ENCODE peak calls at places on chromosomes 2 and 18, in seven cellular contexts. One of them, this sample, is unnamed.

GRCh38 chr18:8167036-8167435 is 442.2 kb upstream of the RAB12 start:
- DNase-seq in upper lobe of right lung: no peak
- DNase-seq in H9: no peak
- DNase-seq in left ventricle myocardium inferior: no peak
- DNase-seq in breast epithelium: no peak
- DNase-seq in A549: no peak
- DNase-seq in mammary epithelial cell: no peak
- DNase-seq in this sample: no peak

GRCh38 chr2:156704132-156704531 is 268.0 kb downstream of the GPD2 start:
- DNase-seq in A549: no peak
- DNase-seq in upper lobe of right lung: no peak
- DNase-seq in breast epithelium: no peak
- DNase-seq in H9: no peak
- DNase-seq in left ventricle myocardium inferior: no peak
- DNase-seq in mammary epithelial cell: no peak
- DNase-seq in this sample: no peak

GRCh38 chr2:42138163-42139016 is 30.8 kb upstream of the EML4 start:
- DNase-seq in H9: no peak
- DNase-seq in A549: peak; percentile 71
- DNase-seq in upper lobe of right lung: no peak
- DNase-seq in mammary epithelial cell: peak; percentile 81
- DNase-seq in left ventricle myocardium inferior: no peak
- DNase-seq in breast epithelium: peak; percentile 77
- DNase-seq in this sample: no peak

GRCh38 chr2:45300026-45300750 is 290.9 kb upstream of the SIX2 start:
- DNase-seq in upper lobe of right lung: no peak
- DNase-seq in breast epithelium: no peak
- DNase-seq in mammary epithelial cell: no peak
- DNase-seq in left ventricle myocardium inferior: no peak
- DNase-seq in H9: no peak
- DNase-seq in A549: no peak
- DNase-seq in this sample: no peak

GRCh38 chr2:3643371-3644245 is 14.4 kb upstream of the ALLC start:
- DNase-seq in mammary epithelial cell: no peak
- DNase-seq in A549: no peak
- DNase-seq in H9: peak; percentile 22
- DNase-seq in breast epithelium: no peak
- DNase-seq in left ventricle myocardium inferior: no peak
- DNase-seq in upper lobe of right lung: peak; percentile 57
- DNase-seq in this sample: peak; percentile 59

GRCh38 chr2:86223682-86224560 is 24.7 kb downstream of the MRPL35 start:
- DNase-seq in left ventricle myocardium inferior: no peak
- DNase-seq in breast epithelium: no peak
- DNase-seq in A549: no peak
- DNase-seq in H9: no peak
- DNase-seq in upper lobe of right lung: no peak
- DNase-seq in mammary epithelial cell: peak; percentile 13
- DNase-seq in this sample: no peak

GRCh38 chr2:191012845-191013616 is 940 bp downstream of the STAT1 start:
- DNase-seq in upper lobe of right lung: no peak
- DNase-seq in H9: no peak
- DNase-seq in left ventricle myocardium inferior: no peak
- DNase-seq in mammary epithelial cell: no peak
- DNase-seq in breast epithelium: no peak
- DNase-seq in A549: no peak
- DNase-seq in this sample: no peak

GRCh38 chr2:27320958-27321543 is 1.8 kb downstream of the MPV17 start:
- DNase-seq in breast epithelium: peak; percentile 94
- DNase-seq in H9: peak; percentile 84
- DNase-seq in mammary epithelial cell: peak; percentile 98
- DNase-seq in left ventricle myocardium inferior: peak; percentile 71
- DNase-seq in upper lobe of right lung: peak; percentile 76
- DNase-seq in A549: peak; percentile 98
- DNase-seq in this sample: peak; percentile 85

GRCh38 chr18:56374005-56374655 is 264.3 kb downstream of the TXNL1 start:
- DNase-seq in breast epithelium: no peak
- DNase-seq in mammary epithelial cell: peak; percentile 8
- DNase-seq in H9: no peak
- DNase-seq in upper lobe of right lung: no peak
- DNase-seq in left ventricle myocardium inferior: no peak
- DNase-seq in A549: peak; percentile 47
- DNase-seq in this sample: no peak

GRCh38 chr18:12726774-12727550 is 24.1 kb downstream of the PSMG2 start:
- DNase-seq in upper lobe of right lung: no peak
- DNase-seq in left ventricle myocardium inferior: no peak
- DNase-seq in A549: peak; percentile 73
- DNase-seq in breast epithelium: no peak
- DNase-seq in mammary epithelial cell: peak; percentile 54
- DNase-seq in H9: peak; percentile 77
- DNase-seq in this sample: no peak

GRCh38 chr2:152762202-152762601 is 43.8 kb downstream of the ARL6IP6 start:
- DNase-seq in A549: no peak
- DNase-seq in H9: no peak
- DNase-seq in left ventricle myocardium inferior: no peak
- DNase-seq in breast epithelium: no peak
- DNase-seq in upper lobe of right lung: no peak
- DNase-seq in mammary epithelial cell: no peak
- DNase-seq in this sample: no peak

GRCh38 chr18:31680836-31681568 is 3.4 kb downstream of the B4GALT6 start:
- DNase-seq in mammary epithelial cell: peak; percentile 13
- DNase-seq in upper lobe of right lung: no peak
- DNase-seq in H9: no peak
- DNase-seq in left ventricle myocardium inferior: no peak
- DNase-seq in breast epithelium: no peak
- DNase-seq in A549: peak; percentile 19
- DNase-seq in this sample: no peak

GRCh38 chr2:100924520-100925451 is 77.3 kb upstream of the RPL31 start:
- DNase-seq in upper lobe of right lung: no peak
- DNase-seq in A549: no peak
- DNase-seq in breast epithelium: no peak
- DNase-seq in mammary epithelial cell: no peak
- DNase-seq in H9: peak; percentile 8
- DNase-seq in left ventricle myocardium inferior: no peak
- DNase-seq in this sample: peak; percentile 67

GRCh38 chr2:60806988-60807681 is 51.1 kb downstream of the PAPOLG start:
- DNase-seq in breast epithelium: no peak
- DNase-seq in mammary epithelial cell: peak; percentile 16
- DNase-seq in A549: no peak
- DNase-seq in H9: no peak
- DNase-seq in upper lobe of right lung: no peak
- DNase-seq in left ventricle myocardium inferior: no peak
- DNase-seq in this sample: no peak

GRCh38 chr18:27952741-27953140 is 224.2 kb downstream of the CDH2 start:
- DNase-seq in A549: no peak
- DNase-seq in left ventricle myocardium inferior: no peak
- DNase-seq in breast epithelium: no peak
- DNase-seq in mammary epithelial cell: no peak
- DNase-seq in H9: no peak
- DNase-seq in upper lobe of right lung: no peak
- DNase-seq in this sample: no peak

GRCh38 chr2:70322518-70322917 is 20.7 kb upstream of the FAM136A start:
- DNase-seq in left ventricle myocardium inferior: no peak
- DNase-seq in A549: no peak
- DNase-seq in upper lobe of right lung: no peak
- DNase-seq in H9: no peak
- DNase-seq in mammary epithelial cell: no peak
- DNase-seq in breast epithelium: no peak
- DNase-seq in this sample: no peak

GRCh38 chr2:64202206-64202864 is 58.1 kb upstream of the PELI1 start:
- DNase-seq in mammary epithelial cell: peak; percentile 52
- DNase-seq in A549: peak; percentile 68
- DNase-seq in left ventricle myocardium inferior: no peak
- DNase-seq in breast epithelium: no peak
- DNase-seq in H9: no peak
- DNase-seq in upper lobe of right lung: no peak
- DNase-seq in this sample: no peak

GRCh38 chr2:98505991-98506664 is 61.5 kb downstream of the INPP4A start:
- DNase-seq in A549: no peak
- DNase-seq in breast epithelium: no peak
- DNase-seq in H9: no peak
- DNase-seq in upper lobe of right lung: no peak
- DNase-seq in left ventricle myocardium inferior: no peak
- DNase-seq in mammary epithelial cell: peak; percentile 31
- DNase-seq in this sample: no peak

GRCh38 chr18:49726564-49726963 is 86.8 kb downstream of the ACAA2 start:
- DNase-seq in upper lobe of right lung: no peak
- DNase-seq in left ventricle myocardium inferior: no peak
- DNase-seq in breast epithelium: no peak
- DNase-seq in H9: no peak
- DNase-seq in mammary epithelial cell: no peak
- DNase-seq in A549: no peak
- DNase-seq in this sample: no peak

GRCh38 chr2:189318761-189319160 is 122.5 kb upstream of the WDR75 start:
- DNase-seq in mammary epithelial cell: no peak
- DNase-seq in breast epithelium: no peak
- DNase-seq in H9: no peak
- DNase-seq in upper lobe of right lung: no peak
- DNase-seq in A549: no peak
- DNase-seq in left ventricle myocardium inferior: no peak
- DNase-seq in this sample: no peak

GRCh38 chr2:96875498-96876035 is 5.7 kb upstream of the SEMA4C start:
- DNase-seq in upper lobe of right lung: no peak
- DNase-seq in breast epithelium: no peak
- DNase-seq in A549: no peak
- DNase-seq in left ventricle myocardium inferior: no peak
- DNase-seq in mammary epithelial cell: no peak
- DNase-seq in H9: no peak
- DNase-seq in this sample: no peak
- H3K4me1 ChIP-seq in upper lobe of right lung: peaks cover 26% of the 10 kb centered on the region
- H3K4me1 ChIP-seq in breast epithelium: peaks cover 5% of the 10 kb centered on the region
- H3K4me1 ChIP-seq in A549: peaks cover 3% of the 10 kb centered on the region
- H3K4me1 ChIP-seq in left ventricle myocardium inferior: peaks cover 51% of the 10 kb centered on the region
- H3K4me1 ChIP-seq in mammary epithelial cell: peaks cover 3% of the 10 kb centered on the region
- H3K4me1 ChIP-seq in H9: no peaks in the 10 kb centered on the region
- H3K4me1 ChIP-seq in this sample: no peaks in the 10 kb centered on the region

GRCh38 chr2:72159611-72160010 is 11.9 kb upstream of the CYP26B1 start:
- DNase-seq in breast epithelium: no peak
- DNase-seq in A549: no peak
- DNase-seq in upper lobe of right lung: no peak
- DNase-seq in H9: no peak
- DNase-seq in mammary epithelial cell: no peak
- DNase-seq in left ventricle myocardium inferior: no peak
- DNase-seq in this sample: no peak

GRCh38 chr2:72162574-72162973 is 14.9 kb upstream of the CYP26B1 start:
- DNase-seq in mammary epithelial cell: no peak
- DNase-seq in breast epithelium: no peak
- DNase-seq in upper lobe of right lung: no peak
- DNase-seq in H9: no peak
- DNase-seq in A549: no peak
- DNase-seq in left ventricle myocardium inferior: no peak
- DNase-seq in this sample: no peak

GRCh38 chr2:72156872-72157271 is 9.2 kb upstream of the CYP26B1 start:
- DNase-seq in breast epithelium: no peak
- DNase-seq in left ventricle myocardium inferior: no peak
- DNase-seq in upper lobe of right lung: no peak
- DNase-seq in A549: no peak
- DNase-seq in mammary epithelial cell: no peak
- DNase-seq in H9: no peak
- DNase-seq in this sample: no peak

GRCh38 chr2:72157871-72158771 is 10.5 kb upstream of the CYP26B1 start:
- DNase-seq in breast epithelium: peak; percentile 7
- DNase-seq in left ventricle myocardium inferior: no peak
- DNase-seq in upper lobe of right lung: no peak
- DNase-seq in H9: no peak
- DNase-seq in mammary epithelial cell: no peak
- DNase-seq in A549: no peak
- DNase-seq in this sample: no peak

DNA sequence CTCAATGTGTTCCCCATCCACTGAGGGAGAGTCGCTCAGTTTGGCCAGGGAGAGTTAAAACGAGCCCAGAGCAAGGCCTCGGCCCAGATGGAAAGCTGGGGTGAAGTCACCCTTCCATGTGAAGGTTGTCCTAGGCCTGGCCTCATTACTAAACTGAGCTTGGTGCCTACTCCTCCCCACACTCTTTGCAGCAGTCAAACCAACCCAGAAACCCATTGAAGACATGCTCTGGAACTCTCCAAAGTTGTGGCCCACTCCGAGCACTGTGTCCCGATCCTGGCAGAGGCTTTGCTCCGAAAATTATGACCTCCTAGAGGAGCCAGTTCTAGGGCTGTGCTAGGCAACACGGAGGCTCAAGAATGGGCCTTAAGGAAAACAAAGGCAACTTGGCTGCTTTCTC is 11.5 kb upstream of the CYP26B1 start:
- DNase-seq in left ventricle myocardium inferior: no peak
- DNase-seq in breast epithelium: no peak
- DNase-seq in upper lobe of right lung: no peak
- DNase-seq in H9: no peak
- DNase-seq in mammary epithelial cell: no peak
- DNase-seq in A549: no peak
- DNase-seq in this sample: no peak
- H3K4me1 ChIP-seq in left ventricle myocardium inferior: no peaks in the 10 kb centered on the region
- H3K4me1 ChIP-seq in breast epithelium: no peaks in the 10 kb centered on the region
- H3K4me1 ChIP-seq in upper lobe of right lung: no peaks in the 10 kb centered on the region
- H3K4me1 ChIP-seq in H9: no peaks in the 10 kb centered on the region
- H3K4me1 ChIP-seq in mammary epithelial cell: no peaks in the 10 kb centered on the region
- H3K4me1 ChIP-seq in A549: peaks cover 11% of the 10 kb centered on the region
- H3K4me1 ChIP-seq in this sample: no peaks in the 10 kb centered on the region

DNA sequence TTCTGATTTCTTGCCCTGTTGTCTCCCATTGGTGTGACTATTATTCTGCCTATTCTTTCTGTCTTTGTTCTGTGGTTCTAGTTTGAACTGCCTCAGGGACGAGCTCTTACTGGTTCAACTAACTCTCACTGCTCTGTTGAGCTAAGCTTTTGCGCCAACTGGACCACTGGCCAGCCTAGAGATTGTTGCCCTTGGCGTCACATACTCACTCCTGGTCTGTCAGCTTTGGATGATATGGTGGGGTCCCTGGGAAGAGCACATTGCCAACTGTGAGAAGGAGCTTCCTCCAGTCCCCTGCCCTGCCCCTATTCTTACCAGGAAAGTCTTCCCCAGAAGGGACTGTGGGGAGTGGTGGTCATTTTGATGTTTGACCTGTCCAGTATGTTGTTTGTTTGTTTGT is 6.0 kb downstream of the MTHFD2 start:
- DNase-seq in breast epithelium: no peak
- DNase-seq in upper lobe of right lung: no peak
- DNase-seq in mammary epithelial cell: no peak
- DNase-seq in A549: no peak
- DNase-seq in H9: no peak
- DNase-seq in left ventricle myocardium inferior: no peak
- DNase-seq in this sample: no peak
- H3K4me1 ChIP-seq in breast epithelium: peaks cover 10% of the 10 kb centered on the region
- H3K4me1 ChIP-seq in upper lobe of right lung: peaks cover 27% of the 10 kb centered on the region
- H3K4me1 ChIP-seq in mammary epithelial cell: peaks cover 32% of the 10 kb centered on the region
- H3K4me1 ChIP-seq in A549: peaks cover 63% of the 10 kb centered on the region
- H3K4me1 ChIP-seq in H9: peaks cover 10% of the 10 kb centered on the region
- H3K4me1 ChIP-seq in left ventricle myocardium inferior: peaks cover 79% of the 10 kb centered on the region
- H3K4me1 ChIP-seq in this sample: no peaks in the 10 kb centered on the region

GRCh38 chr2:9473985-9474360 is 378 bp upstream of the IAH1 start:
- DNase-seq in upper lobe of right lung: peak; percentile 80
- DNase-seq in left ventricle myocardium inferior: peak; percentile 49
- DNase-seq in H9: no peak
- DNase-seq in breast epithelium: peak; percentile 34
- DNase-seq in A549: no peak
- DNase-seq in mammary epithelial cell: no peak
- DNase-seq in this sample: peak; percentile 70
- H3K4me1 ChIP-seq in upper lobe of right lung: peaks cover 21% of the 10 kb centered on the region
- H3K4me1 ChIP-seq in left ventricle myocardium inferior: peaks cover 49% of the 10 kb centered on the region
- H3K4me1 ChIP-seq in H9: no peaks in the 10 kb centered on the region
- H3K4me1 ChIP-seq in breast epithelium: no peaks in the 10 kb centered on the region
- H3K4me1 ChIP-seq in A549: peaks cover 27% of the 10 kb centered on the region
- H3K4me1 ChIP-seq in mammary epithelial cell: peaks cover 11% of the 10 kb centered on the region
- H3K4me1 ChIP-seq in this sample: peaks cover 3% of the 10 kb centered on the region